ENCODE peak calls at places on chromosomes 5 and 9, in ten cellular contexts. N is stomach; K is CD4-positive, CD25-positive, alpha-beta regulatory T cell; H is CD4-positive, alpha-beta memory T cell; O is thoracic aorta; C is lower lobe of right lung; R is IMR-90; G is left ventricle myocardium inferior; S is trophoblast cell; Z is fibroblast of lung. A is an unnamed sample. For H3K4me1 and H3K9me3, the result is how much of the 10 kb centered on the place peaks cover.

GRCh38 chr9:113702423-113702755 is 173.7 kb upstream of the ZNF618 start:
- DNase-seq in N (no peak), K (no peak), H (no peak), O (no peak), C (no peak), R (no peak), G (no peak), S (no peak), Z (no peak), A (no peak)

GRCh38 chr5:181053760-181054122 is 13.7 kb downstream of the BTNL9 start:
- DNase-seq in N (no peak), K (no peak), H (no peak), O (no peak), C (no peak), R (no peak), G (no peak), S (no peak), Z (no peak), A (no peak)

GRCh38 chr9:89435315-89435823 is 62.5 kb downstream of the SEMA4D start:
- DNase-seq in N (peak), K (no peak), H (no peak), O (no peak), C (peak), R (no peak), G (no peak), S (peak), Z (no peak), A (no peak)

GRCh38 chr9:124600407-124600806 is 93.2 kb upstream of the NR5A1 start:
- DNase-seq in N (no peak), K (no peak), H (no peak), O (no peak), C (no peak), R (no peak), G (no peak), S (peak), Z (no peak), A (no peak)

GRCh38 chr5:133754575-133755169 is 142.3 kb upstream of the FSTL4 start:
- DNase-seq in N (peak), K (no peak), H (no peak), O (no peak), C (no peak), R (peak), G (no peak), S (peak), Z (peak), A (no peak)

GRCh38 chr5:36599986-36600779 is 6.2 kb upstream of the SLC1A3 start:
- DNase-seq in N (no peak), K (no peak), H (no peak), O (no peak), C (no peak), R (peak), G (no peak), S (peak), Z (peak), A (no peak)

GRCh38 chr5:39775458-39776365 is 350.9 kb upstream of the DAB2 start:
- DNase-seq in N (no peak), K (no peak), H (no peak), O (no peak), C (no peak), R (peak), G (no peak), S (peak), Z (peak), A (no peak)

GRCh38 chr9:126442636-126443035 is 116.0 kb downstream of the MVB12B start:
- DNase-seq in N (no peak), K (no peak), H (no peak), O (no peak), C (no peak), R (no peak), G (no peak), S (no peak), Z (no peak), A (no peak)

GRCh38 chr5:38452201-38452600 is 104.2 kb downstream of the LIFR start:
- DNase-seq in N (no peak), K (no peak), H (no peak), O (no peak), C (no peak), R (no peak), G (no peak), S (no peak), Z (no peak), A (no peak)

GRCh38 chr5:81207009-81207408 is 26.1 kb upstream of the CKMT2 start:
- DNase-seq in N (no peak), K (no peak), H (no peak), O (no peak), C (no peak), R (peak), G (no peak), S (no peak), Z (peak), A (no peak)

GRCh38 chr9:89940625-89941024 is 335.8 kb downstream of the GADD45G start:
- DNase-seq in N (no peak), K (no peak), H (no peak), O (no peak), C (no peak), R (peak), G (no peak), S (peak), Z (no peak), A (no peak)

GRCh38 chr9:105979359-105979758 is 285.0 kb downstream of the TMEM38B start:
- DNase-seq in N (no peak), K (no peak), H (no peak), O (no peak), C (no peak), R (no peak), G (no peak), S (no peak), Z (no peak), A (no peak)

GRCh38 chr9:135303865-135304499 is 175.6 kb upstream of the PPP1R26 start:
- DNase-seq in N (no peak), K (no peak), H (no peak), O (no peak), C (no peak), R (no peak), G (no peak), S (no peak), Z (no peak), A (no peak)
- H3K4me1 ChIP-seq in N (under half), K (under half), H (under half), O (under half), C (under half), R (under half), G (under half), S (under half), Z (under half), A (under half)

GRCh38 chr9:94277885-94278536 is 18.9 kb downstream of the ZNF169 start:
- DNase-seq in N (no peak), K (no peak), H (no peak), O (no peak), C (no peak), R (no peak), G (no peak), S (no peak), Z (no peak), A (no peak)

GRCh38 chr9:94280409-94280989 is 21.4 kb downstream of the ZNF169 start:
- DNase-seq in N (no peak), K (no peak), H (no peak), O (no peak), C (no peak), R (no peak), G (no peak), S (peak), Z (no peak), A (no peak)

GRCh38 chr9:94286056-94286455 is 27.0 kb downstream of the ZNF169 start:
- DNase-seq in N (no peak), K (no peak), H (no peak), O (no peak), C (no peak), R (no peak), G (no peak), S (no peak), Z (no peak), A (no peak)

DNA sequence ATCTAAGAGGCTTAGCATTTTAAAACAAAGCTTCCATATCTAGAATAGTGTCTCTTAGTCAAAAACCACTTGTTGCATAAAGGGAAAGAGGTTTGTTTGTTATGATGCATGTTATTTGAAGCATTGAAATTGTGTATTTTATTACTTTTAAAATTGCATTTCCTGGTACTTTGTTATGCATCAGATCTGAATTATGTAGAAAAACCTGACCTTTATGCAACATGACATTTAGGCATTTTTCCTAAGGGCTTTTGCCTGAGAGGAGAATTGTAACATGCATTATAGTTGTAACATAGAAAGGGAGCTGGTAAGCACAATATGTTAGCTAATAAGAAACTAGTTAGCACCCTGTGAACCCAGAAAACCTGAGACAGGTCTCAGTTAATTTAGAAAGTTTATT is 22.0 kb downstream of the ZNF169 start:
- DNase-seq in N (no peak), K (no peak), H (no peak), O (no peak), C (no peak), R (no peak), G (no peak), S (peak), Z (no peak), A (no peak)
- H3K9me3 ChIP-seq in N (under half), K (under half), H (under half), O (under half), C (under half), R (under half), G (under half), S (under half), Z (under half), A (under half)

GRCh38 chr9:88197016-88197415 is 58.7 kb upstream of the SPATA31C2 start:
- DNase-seq in N (no peak), K (no peak), H (no peak), O (no peak), C (no peak), R (peak), G (no peak), S (peak), Z (peak), A (no peak)

GRCh38 chr9:88198346-88198807 is 60.1 kb upstream of the SPATA31C2 start:
- DNase-seq in N (no peak), K (no peak), H (no peak), O (no peak), C (no peak), R (peak), G (no peak), S (peak), Z (peak), A (no peak)

GRCh38 chr9:88196456-88196855 is 58.2 kb upstream of the SPATA31C2 start:
- DNase-seq in N (no peak), K (no peak), H (no peak), O (no peak), C (no peak), R (no peak), G (no peak), S (peak), Z (no peak), A (no peak)

GRCh38 chr9:88193766-88194165 is 55.5 kb upstream of the SPATA31C2 start:
- DNase-seq in N (no peak), K (no peak), H (no peak), O (no peak), C (no peak), R (no peak), G (no peak), S (no peak), Z (no peak), A (no peak)

DNA sequence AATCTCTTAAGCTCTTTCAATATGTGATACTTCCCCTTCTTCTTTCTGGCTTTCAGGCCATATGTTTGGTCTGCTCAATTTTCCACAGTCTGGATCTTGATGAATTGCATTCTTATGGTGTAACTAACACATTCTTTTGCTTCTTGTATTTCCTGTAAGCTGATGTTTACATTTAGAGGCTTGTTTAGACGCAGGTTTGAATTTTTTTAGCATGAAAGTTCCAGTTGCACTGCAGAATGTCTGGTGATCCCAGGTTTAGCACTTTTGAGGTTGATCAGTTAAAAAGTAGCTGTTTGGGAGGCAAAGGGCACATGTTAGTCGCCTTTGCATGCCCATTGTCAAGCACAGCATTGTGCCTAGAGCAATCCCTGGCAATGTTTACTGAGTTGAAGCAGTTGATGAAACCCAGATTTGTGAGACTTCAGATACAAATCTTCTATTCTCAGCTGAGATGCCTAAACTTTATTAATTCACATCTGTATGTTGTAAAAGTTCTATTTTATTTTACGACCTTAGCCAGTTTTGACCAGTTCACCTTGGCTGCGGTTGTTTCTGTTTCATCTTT is 59.6 kb upstream of the SPATA31C2 start:
- DNase-seq in N (no peak), K (no peak), H (no peak), O (no peak), C (no peak), R (peak), G (no peak), S (peak), Z (peak), A (no peak)
- H3K4me3 ChIP-seq in N (peak), K (no peak), H (no peak), O (peak), C (peak), R (peak), G (peak), S (no peak), Z (peak), A (no peak)

DNA sequence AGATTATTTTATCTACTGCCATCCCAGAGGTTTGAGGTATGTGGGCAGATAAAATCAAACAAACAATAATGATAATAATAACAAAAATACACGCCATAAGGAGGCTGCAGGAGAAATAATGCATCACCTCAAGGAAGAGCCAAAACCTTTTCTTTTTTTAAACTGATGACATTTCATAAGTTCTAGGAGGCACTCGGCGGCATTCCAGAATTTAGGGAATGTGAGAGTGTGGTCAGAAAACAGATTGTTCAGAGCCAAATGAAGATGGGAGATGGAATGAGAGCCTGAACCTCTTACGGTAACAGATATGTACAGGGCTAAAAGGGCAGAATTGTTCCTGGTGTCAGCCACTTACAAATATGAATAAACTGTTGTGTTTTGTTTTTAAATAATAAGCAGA is 615.0 kb upstream of the CHD1 start:
- DNase-seq in N (no peak), K (no peak), H (no peak), O (no peak), C (no peak), R (no peak), G (no peak), S (peak), Z (peak), A (no peak)
- H3K4me1 ChIP-seq in N (under half), K (under half), H (under half), O (under half), C (under half), R (under half), G (under half), S (under half), Z (under half), A (under half)

GRCh38 chr9:71878327-71879274 is 32.4 kb downstream of the ABHD17B start:
- DNase-seq in N (no peak), K (no peak), H (no peak), O (no peak), C (no peak), R (no peak), G (no peak), S (no peak), Z (no peak), A (no peak)
- H3K9me3 ChIP-seq in N (half or more), K (under half), H (under half), O (under half), C (under half), R (under half), G (half or more), S (under half), Z (under half), A (under half)